ENCODE peak calls at places on chromosome 10, in six cellular contexts. H, Z, K, X, F and T are unnamed samples.

GRCh38 chr10:29522038-29522855 is 112.5 kb downstream of the SVIL start:
- DNase-seq in H (no peak), Z (no peak), K (no peak), X (no peak), F (no peak), T (no peak)

GRCh38 chr10:73517166-73517888 is 21.5 kb upstream of the PPP3CB start:
- DNase-seq in H (no peak), Z (no peak), K (no peak), X (no peak), F (no peak), T (no peak)

GRCh38 chr10:11547111-11547625 is 64.3 kb downstream of the USP6NL start:
- DNase-seq in H (peak; percentile 46), Z (no peak), K (no peak), X (no peak), F (no peak), T (no peak)

GRCh38 chr10:28910960-28911359 is 233.6 kb downstream of the BAMBI start:
- DNase-seq in H (no peak), Z (no peak), K (no peak), X (no peak), F (no peak), T (peak; percentile 24)

GRCh38 chr10:95864906-95865813 is 42.6 kb upstream of the CC2D2B start:
- DNase-seq in H (peak; percentile 59), Z (peak; percentile 5), K (peak; percentile 41), X (peak; percentile 63), F (peak; percentile 20), T (peak; percentile 66)

GRCh38 chr10:43041422-43042342 is 35.2 kb upstream of the RET start:
- DNase-seq in H (no peak), Z (no peak), K (peak; percentile 7), X (no peak), F (no peak), T (no peak)

GRCh38 chr10:24340429-24340828 is 131.5 kb downstream of the KIAA1217 start:
- DNase-seq in H (no peak), Z (no peak), K (no peak), X (no peak), F (no peak), T (no peak)

GRCh38 chr10:46557319-46558140 is 1.1 kb upstream of the GPRIN2 start:
- DNase-seq in H (no peak), Z (peak; percentile 3), K (peak; percentile 41), X (no peak), F (peak; percentile 1), T (no peak)

GRCh38 chr10:49628599-49628998 is 14.8 kb downstream of the CHAT start:
- DNase-seq in H (no peak), Z (no peak), K (no peak), X (no peak), F (no peak), T (no peak)

GRCh38 chr10:133068111-133068740 is 19.5 kb upstream of the ADGRA1 start:
- DNase-seq in H (no peak), Z (no peak), K (no peak), X (no peak), F (no peak), T (no peak)

GRCh38 chr10:28853195-28853594 is 175.9 kb downstream of the BAMBI start:
- DNase-seq in H (no peak), Z (no peak), K (no peak), X (no peak), F (no peak), T (no peak)

GRCh38 chr10:72272689-72273409 is 875 bp upstream of the DDIT4 start:
- DNase-seq in H (peak; percentile 91), Z (peak; percentile 64), K (peak; percentile 81), X (peak; percentile 98), F (peak; percentile 48), T (peak; percentile 96)

GRCh38 chr10:77983384-77984341 is 45.7 kb downstream of the POLR3A start:
- DNase-seq in H (no peak), Z (no peak), K (no peak), X (no peak), F (no peak), T (peak; percentile 39)

GRCh38 chr10:112792487-112793196 is 157.4 kb upstream of the TCF7L2 start:
- DNase-seq in H (no peak), Z (no peak), K (peak; percentile 67), X (peak; percentile 38), F (no peak), T (no peak)

GRCh38 chr10:271201-271600 is 135.9 kb downstream of the ZMYND11 start:
- DNase-seq in H (no peak), Z (no peak), K (no peak), X (no peak), F (no peak), T (no peak)

GRCh38 chr10:114682532-114682931 is 24.5 kb upstream of the ABLIM1 start:
- DNase-seq in H (no peak), Z (no peak), K (no peak), X (no peak), F (no peak), T (no peak)

GRCh38 chr10:8398771-8399170 is 344.3 kb downstream of the GATA3 start:
- DNase-seq in H (no peak), Z (no peak), K (no peak), X (no peak), F (no peak), T (no peak)

GRCh38 chr10:15603446-15604011 is 116.2 kb downstream of the ITGA8 start:
- DNase-seq in H (no peak), Z (no peak), K (no peak), X (no peak), F (no peak), T (no peak)

GRCh38 chr10:91694170-91694794 is 61.4 kb upstream of the PPP1R3C start:
- DNase-seq in H (peak; percentile 48), Z (no peak), K (peak; percentile 30), X (no peak), F (no peak), T (peak; percentile 3)

GRCh38 chr10:1870491-1870890 is 133.2 kb upstream of the ADARB2 start:
- DNase-seq in H (no peak), Z (no peak), K (no peak), X (no peak), F (no peak), T (no peak)

GRCh38 chr10:74874649-74875048 is 48.2 kb downstream of the KAT6B start:
- DNase-seq in H (no peak), Z (no peak), K (no peak), X (no peak), F (no peak), T (no peak)

GRCh38 chr10:126058104-126058503 is 161.7 kb downstream of the FANK1 start:
- DNase-seq in H (no peak), Z (no peak), K (no peak), X (no peak), F (no peak), T (no peak)

GRCh38 chr10:48533540-48533939 is 71.3 kb downstream of the ARHGAP22 start:
- DNase-seq in H (no peak), Z (no peak), K (no peak), X (no peak), F (no peak), T (no peak)

GRCh38 chr10:108639010-108639409 is 1284.3 kb downstream of the XPNPEP1 start:
- DNase-seq in H (no peak), Z (no peak), K (no peak), X (no peak), F (no peak), T (no peak)

GRCh38 chr10:71090330-71090729 is 122.0 kb upstream of the UNC5B start:
- DNase-seq in H (no peak), Z (peak; percentile 0), K (peak; percentile 11), X (no peak), F (no peak), T (no peak)

GRCh38 chr10:25493122-25493893 is 318.5 kb downstream of the GPR158 start:
- DNase-seq in H (peak; percentile 91), Z (peak; percentile 12), K (no peak), X (no peak), F (no peak), T (no peak)

GRCh38 chr10:12063483-12063818 is 5.3 kb upstream of the DHTKD1 start:
- DNase-seq in H (no peak), Z (no peak), K (no peak), X (no peak), F (no peak), T (no peak)

GRCh38 chr10:71435571-71436267 is 39.0 kb downstream of the CDH23 start:
- DNase-seq in H (no peak), Z (no peak), K (peak; percentile 44), X (no peak), F (no peak), T (no peak)

GRCh38 chr10:131896403-131896802 is 4.4 kb upstream of the PPP2R2D start:
- DNase-seq in H (no peak), Z (no peak), K (no peak), X (no peak), F (peak; percentile 30), T (no peak)

GRCh38 chr10:57472823-57473619 is 794.7 kb downstream of the IPMK start:
- DNase-seq in H (no peak), Z (no peak), K (no peak), X (no peak), F (no peak), T (no peak)

GRCh38 chr10:43689618-43689954 is 40.9 kb upstream of the ZNF32 start:
- DNase-seq in H (no peak), Z (peak; percentile 40), K (peak; percentile 72), X (no peak), F (peak; percentile 39), T (no peak)

GRCh38 chr10:28111712-28112111 is 112.8 kb upstream of the ODAD2 start:
- DNase-seq in H (peak; percentile 27), Z (no peak), K (no peak), X (no peak), F (no peak), T (no peak)

GRCh38 chr10:82889703-82890102 is 1014.7 kb downstream of the NRG3 start:
- DNase-seq in H (no peak), Z (no peak), K (no peak), X (no peak), F (no peak), T (no peak)

GRCh38 chr10:10657139-10657760 is 360.4 kb upstream of the CELF2 start:
- DNase-seq in H (no peak), Z (no peak), K (no peak), X (no peak), F (no peak), T (no peak)

GRCh38 chr10:77844177-77844576 is 82.4 kb downstream of the DLG5 start:
- DNase-seq in H (no peak), Z (no peak), K (peak; percentile 81), X (no peak), F (no peak), T (no peak)

GRCh38 chr10:13536674-13537366 is 8.0 kb upstream of the BEND7 start:
- DNase-seq in H (peak; percentile 14), Z (peak; percentile 71), K (peak; percentile 51), X (no peak), F (no peak), T (no peak)

GRCh38 chr10:56771343-56771742 is 410.3 kb upstream of the ZWINT start:
- DNase-seq in H (no peak), Z (no peak), K (no peak), X (no peak), F (no peak), T (no peak)